ENCODE peak calls at places on chromosome 17, in nine cellular contexts. E is PC-3; W is Right ventricle myocardium inferior; R is Right ventricle myocardium superior; T is activated T-cell treated with anti-CD3 and anti-CD28 coated beads, Interleukin-2, amount 50 U/mL, for 72 hours; X is gastroesophageal sphincter; M is naive thymus-derived CD8-positive, alpha-beta T cell; I is left lung; A is right lobe of liver. J is an unnamed sample.

GRCh38 chr17:8785547-8786412 is 13.4 kb downstream of the MFSD6L start:
- ATAC-seq in X (peak), T (peak), W (peak), E (peak), M (peak), I (peak), R (peak), A (peak), J (peak)

GRCh38 chr17:50576864-50577263 is 16.3 kb downstream of the CACNA1G start:
- ATAC-seq in E (no peak), I (no peak), X (no peak), W (no peak), T (no peak), R (no peak), A (no peak), M (no peak), J (no peak)

GRCh38 chr17:49787932-49788442 is 494 bp upstream of the KAT7 start:
- ATAC-seq in E (no peak), I (no peak), R (no peak), M (no peak), T (no peak), W (no peak), A (no peak), X (no peak), J (no peak)

GRCh38 chr17:1010586-1010985 is 13.7 kb downstream of the TIMM22 start:
- ATAC-seq in R (no peak), T (no peak), I (no peak), A (no peak), X (no peak), E (no peak), M (no peak), W (no peak), J (peak)

GRCh38 chr17:17275991-17276390 is 5.1 kb downstream of the COPS3 start:
- ATAC-seq in A (no peak), W (no peak), M (no peak), X (no peak), E (no peak), R (no peak), I (no peak), T (no peak), J (no peak)

GRCh38 chr17:8117980-8118768 is at the start of gene ALOXE3:
- ATAC-seq in W (no peak), X (peak), I (peak), T (no peak), E (peak), A (no peak), R (no peak), M (no peak), J (peak)

GRCh38 chr17:17151962-17152361 is 54.2 kb downstream of the PLD6 start:
- ATAC-seq in E (peak), A (peak), M (no peak), T (peak), W (peak), I (peak), X (peak), R (peak), J (peak)

GRCh38 chr17:38733315-38734234 is 3.4 kb downstream of the CISD3 start:
- ATAC-seq in A (no peak), X (no peak), T (no peak), M (no peak), E (no peak), R (no peak), I (no peak), W (no peak), J (no peak)

GRCh38 chr17:57524790-57525543 is 220.1 kb downstream of the CCDC182 start:
- ATAC-seq in T (no peak), A (no peak), M (no peak), X (no peak), W (no peak), E (no peak), R (no peak), I (no peak), J (no peak)

GRCh38 chr17:9522074-9522473 is 53.5 kb downstream of the STX8 start:
- ATAC-seq in M (no peak), W (no peak), T (peak), I (peak), X (no peak), E (peak), A (peak), R (peak), J (peak)

GRCh38 chr17:10171057-10171456 is 27.3 kb downstream of the GAS7 start:
- ATAC-seq in E (no peak), W (peak), M (no peak), X (peak), T (no peak), R (peak), A (peak), I (no peak), J (no peak)

GRCh38 chr17:32869345-32870026 is 7.4 kb downstream of the MYO1D start:
- ATAC-seq in M (no peak), W (no peak), E (no peak), X (no peak), I (peak), A (no peak), T (no peak), R (peak), J (no peak)

GRCh38 chr17:49452173-49452572 is 37.5 kb upstream of the PHB1 start:
- ATAC-seq in M (no peak), I (no peak), X (no peak), W (no peak), A (no peak), E (no peak), R (no peak), T (no peak), J (no peak)

J was measured in esophagus mucosa.